ENCODE peak calls at places on chromosomes 5 and 9, in nine cellular contexts. B, R, V, I, Z, M, Y, T and A are unnamed samples.
A peak's percentile ranks its signal among the peaks of the same experiment; 100 is the strongest.

GRCh38 chr5:53041071-53041692 is 52.0 kb downstream of the ITGA2 start:
- DNase-seq in B (no peak), R (no peak), V (no peak), I (no peak), Z (no peak), M (peak; percentile 43), Y (no peak), T (no peak), A (no peak)

GRCh38 chr5:140875085-140876065 is at the start of gene PCDHA12:
- DNase-seq in B (no peak), R (no peak), V (peak; percentile 82), I (peak; percentile 82), Z (no peak), M (no peak), Y (no peak), T (peak; percentile 68), A (no peak)

GRCh38 chr5:8058626-8059180 is 189.8 kb downstream of the MTRR start:
- DNase-seq in B (no peak), R (no peak), V (no peak), I (no peak), Z (no peak), M (no peak), Y (no peak), T (no peak), A (no peak)

GRCh38 chr5:3288325-3288724 is 307.3 kb upstream of the IRX1 start:
- DNase-seq in B (no peak), R (no peak), V (no peak), I (no peak), Z (no peak), M (no peak), Y (no peak), T (no peak), A (no peak)

GRCh38 chr5:56938858-56939257 is 13.1 kb downstream of the MIER3 start:
- DNase-seq in B (no peak), R (no peak), V (no peak), I (no peak), Z (no peak), M (no peak), Y (no peak), T (no peak), A (no peak)

GRCh38 chr5:94771742-94772141 is 153.3 kb downstream of the SLF1 start:
- DNase-seq in B (no peak), R (no peak), V (peak; percentile 11), I (no peak), Z (no peak), M (no peak), Y (no peak), T (no peak), A (no peak)

GRCh38 chr9:70119786-70120185 is 76.1 kb downstream of the MAMDC2 start:
- DNase-seq in B (no peak), R (no peak), V (no peak), I (no peak), Z (no peak), M (no peak), Y (no peak), T (no peak), A (no peak)

GRCh38 chr5:150672237-150672883 is 11.3 kb downstream of the MYOZ3 start:
- DNase-seq in B (no peak), R (peak; percentile 76), V (peak; percentile 93), I (peak; percentile 24), Z (peak; percentile 44), M (no peak), Y (no peak), T (peak; percentile 65), A (no peak)

GRCh38 chr9:78559449-78559885 is 262.5 kb downstream of the PSAT1 start:
- DNase-seq in B (no peak), R (no peak), V (no peak), I (peak; percentile 60), Z (no peak), M (no peak), Y (no peak), T (no peak), A (no peak)

GRCh38 chr5:72537166-72537565 is 30.0 kb upstream of the ZNF366 start:
- DNase-seq in B (no peak), R (no peak), V (no peak), I (no peak), Z (no peak), M (no peak), Y (no peak), T (no peak), A (no peak)

GRCh38 chr5:158532739-158533138 is 567.0 kb downstream of the EBF1 start:
- DNase-seq in B (no peak), R (no peak), V (no peak), I (no peak), Z (no peak), M (no peak), Y (no peak), T (no peak), A (no peak)

GRCh38 chr9:92607088-92607487 is 62.8 kb downstream of the IPPK start:
- DNase-seq in B (no peak), R (no peak), V (no peak), I (no peak), Z (no peak), M (no peak), Y (no peak), T (no peak), A (no peak)

GRCh38 chr5:113106821-113107220 is 130.2 kb downstream of the DCP2 start:
- DNase-seq in B (no peak), R (no peak), V (peak; percentile 47), I (no peak), Z (no peak), M (no peak), Y (no peak), T (no peak), A (no peak)
- H3K4me1 ChIP-seq in B (peaks cover 2% of the 10 kb centered on the region), R (peaks cover 10% of the 10 kb centered on the region), V (peaks cover 2% of the 10 kb centered on the region), I (no peaks in the 10 kb centered on the region), Z (peaks cover 41% of the 10 kb centered on the region), M (no peaks in the 10 kb centered on the region), Y (no peaks in the 10 kb centered on the region), T (no peaks in the 10 kb centered on the region), A (no peaks in the 10 kb centered on the region)

GRCh38 chr5:14238272-14238671 is 95.1 kb downstream of the TRIO start:
- DNase-seq in B (no peak), R (no peak), V (no peak), I (no peak), Z (no peak), M (no peak), Y (no peak), T (no peak), A (no peak)

GRCh38 chr5:14234204-14234603 is 91.1 kb downstream of the TRIO start:
- DNase-seq in B (no peak), R (peak; percentile 71), V (peak; percentile 81), I (no peak), Z (no peak), M (no peak), Y (no peak), T (no peak), A (no peak)

GRCh38 chr5:14235872-14236271 is 92.7 kb downstream of the TRIO start:
- DNase-seq in B (no peak), R (peak; percentile 19), V (no peak), I (no peak), Z (no peak), M (no peak), Y (no peak), T (no peak), A (no peak)

GRCh38 chr5:14237313-14238086 is 94.4 kb downstream of the TRIO start:
- DNase-seq in B (no peak), R (no peak), V (no peak), I (no peak), Z (no peak), M (no peak), Y (no peak), T (no peak), A (no peak)

DNA sequence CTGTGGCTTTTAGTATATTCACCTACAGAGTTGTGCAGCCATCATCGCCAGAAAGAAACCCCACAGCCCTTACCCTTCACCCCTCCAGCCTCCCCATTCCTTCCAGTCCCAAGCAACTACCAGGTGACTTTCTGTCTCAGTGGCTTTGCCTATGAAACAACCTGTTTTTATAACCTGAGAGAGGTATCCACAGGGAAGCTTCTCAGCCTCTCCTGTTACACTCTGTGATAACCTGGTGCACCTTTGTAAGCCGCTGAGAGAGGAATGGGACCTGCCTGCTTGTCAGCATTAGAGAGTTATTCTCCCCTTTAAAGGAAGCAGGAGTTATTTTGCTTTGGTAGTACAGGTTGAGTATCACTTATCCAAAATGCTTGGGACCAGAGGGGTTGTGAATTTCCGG is 93.6 kb downstream of the TRIO start:
- DNase-seq in B (no peak), R (no peak), V (peak; percentile 72), I (no peak), Z (no peak), M (no peak), Y (no peak), T (no peak), A (no peak)
- H3K4me1 ChIP-seq in B (peaks cover 15% of the 10 kb centered on the region), R (peaks cover 33% of the 10 kb centered on the region), V (peaks cover 12% of the 10 kb centered on the region), I (peaks cover 33% of the 10 kb centered on the region), Z (peaks cover 57% of the 10 kb centered on the region), M (no peaks in the 10 kb centered on the region), Y (no peaks in the 10 kb centered on the region), T (peaks cover 35% of the 10 kb centered on the region), A (no peaks in the 10 kb centered on the region)

GRCh38 chr9:98255578-98256296 is at the start of gene TBC1D2:
- DNase-seq in B (peak; percentile 96), R (peak; percentile 94), V (peak; percentile 98), I (peak; percentile 91), Z (peak; percentile 97), M (peak; percentile 98), Y (peak; percentile 97), T (peak; percentile 95), A (peak; percentile 96)

GRCh38 chr9:98251554-98251953 is 3.9 kb downstream of the TBC1D2 start:
- DNase-seq in B (no peak), R (peak; percentile 90), V (no peak), I (peak; percentile 80), Z (no peak), M (no peak), Y (no peak), T (no peak), A (no peak)

GRCh38 chr9:98254236-98255063 is 999 bp downstream of the TBC1D2 start:
- DNase-seq in B (no peak), R (peak; percentile 51), V (no peak), I (no peak), Z (no peak), M (no peak), Y (no peak), T (no peak), A (no peak)

GRCh38 chr9:98255064-98255577 is 328 bp downstream of the TBC1D2 start:
- DNase-seq in B (no peak), R (no peak), V (peak; percentile 77), I (peak; percentile 26), Z (no peak), M (no peak), Y (peak; percentile 54), T (peak; percentile 73), A (no peak)

DNA sequence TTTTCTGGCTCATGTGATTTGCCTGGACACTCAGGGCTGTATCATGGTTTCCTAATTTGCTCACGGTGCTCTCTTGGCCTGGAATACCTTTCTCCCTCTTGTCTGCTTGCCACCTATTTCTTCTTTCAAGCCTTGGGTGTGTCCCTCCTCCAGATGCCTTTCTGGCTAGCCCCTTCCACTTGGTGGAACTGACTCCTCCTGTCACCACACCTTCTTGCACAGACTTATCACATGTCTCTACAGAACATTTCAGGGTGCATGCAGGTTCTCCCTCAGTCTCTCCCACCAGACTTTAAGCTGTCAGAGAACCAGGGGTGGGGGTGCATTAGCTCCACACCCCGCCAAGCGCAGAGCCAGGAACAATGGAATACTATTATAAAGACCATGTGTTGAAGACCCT is 1.9 kb downstream of the TBC1D2 start:
- DNase-seq in B (peak; percentile 59), R (no peak), V (no peak), I (peak; percentile 19), Z (no peak), M (no peak), Y (no peak), T (no peak), A (no peak)
- H3K4me1 ChIP-seq in B (peaks cover 3% of the 10 kb centered on the region), R (peaks cover 60% of the 10 kb centered on the region), V (peaks cover 11% of the 10 kb centered on the region), I (peaks cover 65% of the 10 kb centered on the region), Z (peaks cover 52% of the 10 kb centered on the region), M (peaks cover 55% of the 10 kb centered on the region), Y (peaks cover 7% of the 10 kb centered on the region), T (peaks cover 9% of the 10 kb centered on the region), A (peaks cover 20% of the 10 kb centered on the region)

GRCh38 chr5:107501965-107502691 is 168.6 kb downstream of the EFNA5 start:
- DNase-seq in B (no peak), R (no peak), V (peak; percentile 42), I (no peak), Z (no peak), M (no peak), Y (no peak), T (no peak), A (no peak)
- H3K4me1 ChIP-seq in B (peaks cover 4% of the 10 kb centered on the region), R (peaks cover 5% of the 10 kb centered on the region), V (peaks cover 6% of the 10 kb centered on the region), I (peaks cover 11% of the 10 kb centered on the region), Z (peaks cover 30% of the 10 kb centered on the region), M (no peaks in the 10 kb centered on the region), Y (no peaks in the 10 kb centered on the region), T (peaks cover 85% of the 10 kb centered on the region), A (no peaks in the 10 kb centered on the region)